ENCODE peak calls at places on chromosome 14, in ten cellular contexts. H, U, K, S, D, C, B, I, V and Y are unnamed samples.

GRCh38 chr14:99879401-99880295 is 86.4 kb downstream of the EML1 start:
- DNase-seq in H (no peak), U (no peak), K (no peak), S (no peak), D (no peak), C (no peak), B (no peak), I (peak; percentile 88), V (no peak), Y (no peak)

GRCh38 chr14:75334191-75335051 is 55.8 kb downstream of the FOS start:
- DNase-seq in H (no peak), U (no peak), K (peak; percentile 7), S (no peak), D (no peak), C (no peak), B (peak; percentile 35), I (peak; percentile 44), V (peak; percentile 90), Y (peak; percentile 62)

GRCh38 chr14:54567634-54568561 is 970 bp downstream of the SAMD4A start:
- DNase-seq in H (peak; percentile 80), U (peak; percentile 29), K (peak; percentile 9), S (no peak), D (peak; percentile 86), C (peak; percentile 51), B (peak; percentile 67), I (peak; percentile 48), V (peak; percentile 92), Y (peak; percentile 59)

GRCh38 chr14:72894623-72895378 is 900 bp upstream of the DPF3 start:
- DNase-seq in H (peak; percentile 51), U (no peak), K (no peak), S (no peak), D (no peak), C (peak; percentile 53), B (peak; percentile 21), I (no peak), V (no peak), Y (no peak)

GRCh38 chr14:89420502-89420901 is 3.5 kb upstream of the FOXN3 start:
- DNase-seq in H (no peak), U (no peak), K (no peak), S (no peak), D (no peak), C (peak; percentile 46), B (no peak), I (no peak), V (no peak), Y (no peak)

GRCh38 chr14:85856430-85856829 is 326.5 kb downstream of the FLRT2 start:
- DNase-seq in H (no peak), U (no peak), K (no peak), S (no peak), D (no peak), C (no peak), B (no peak), I (no peak), V (no peak), Y (no peak)

GRCh38 chr14:67003009-67003753 is 186.1 kb upstream of the GARIN2 start:
- DNase-seq in H (no peak), U (no peak), K (no peak), S (no peak), D (no peak), C (no peak), B (no peak), I (no peak), V (no peak), Y (no peak)

GRCh38 chr14:24741871-24742270 is 107.9 kb upstream of the GZMB start:
- DNase-seq in H (no peak), U (no peak), K (no peak), S (no peak), D (no peak), C (no peak), B (no peak), I (peak; percentile 51), V (no peak), Y (no peak)

GRCh38 chr14:55117816-55118441 is 11.1 kb upstream of the LGALS3 start:
- DNase-seq in H (no peak), U (no peak), K (no peak), S (peak; percentile 37), D (no peak), C (no peak), B (no peak), I (no peak), V (no peak), Y (no peak)

GRCh38 chr14:87805315-87805723 is 187.7 kb downstream of the GALC start:
- DNase-seq in H (peak; percentile 59), U (peak; percentile 55), K (no peak), S (peak; percentile 34), D (peak; percentile 94), C (peak; percentile 49), B (peak; percentile 25), I (peak; percentile 38), V (peak; percentile 68), Y (peak; percentile 25)

GRCh38 chr14:80202888-80203562 is 8.3 kb downstream of the DIO2 start:
- DNase-seq in H (peak; percentile 40), U (peak; percentile 71), K (no peak), S (peak; percentile 44), D (peak; percentile 90), C (peak; percentile 39), B (no peak), I (no peak), V (no peak), Y (no peak)

GRCh38 chr14:68627868-68628604 is 164.8 kb downstream of the ZFP36L1 start:
- DNase-seq in H (peak; percentile 97), U (peak; percentile 74), K (peak; percentile 30), S (no peak), D (peak; percentile 49), C (peak; percentile 77), B (peak; percentile 71), I (no peak), V (peak; percentile 89), Y (no peak)

GRCh38 chr14:104587641-104588040 is 8.1 kb downstream of the C14orf180 start:
- DNase-seq in H (peak; percentile 83), U (no peak), K (no peak), S (no peak), D (no peak), C (no peak), B (peak; percentile 14), I (no peak), V (no peak), Y (no peak)

GRCh38 chr14:61511558-61511924 is 183.8 kb upstream of the HIF1A start:
- DNase-seq in H (no peak), U (no peak), K (no peak), S (no peak), D (no peak), C (no peak), B (no peak), I (peak; percentile 33), V (no peak), Y (no peak)

GRCh38 chr14:58918066-58918465 is 270.4 kb upstream of the DAAM1 start:
- DNase-seq in H (no peak), U (no peak), K (no peak), S (no peak), D (no peak), C (no peak), B (no peak), I (peak; percentile 39), V (no peak), Y (no peak)

GRCh38 chr14:78175412-78175811 is 5.2 kb downstream of the NRXN3 start:
- DNase-seq in H (no peak), U (no peak), K (no peak), S (no peak), D (no peak), C (no peak), B (no peak), I (no peak), V (no peak), Y (no peak)
- H3K4me3 ChIP-seq in H (no peak overlapping the region), U (no peak overlapping the region), K (no peak overlapping the region), S (no peak overlapping the region), D (no peak overlapping the region), C (no peak overlapping the region), B (no peak overlapping the region), I (no peak overlapping the region), V (no peak overlapping the region), Y (no peak overlapping the region)

GRCh38 chr14:91352101-91352500 is 65.5 kb downstream of the CCDC88C start:
- DNase-seq in H (peak; percentile 63), U (no peak), K (no peak), S (no peak), D (peak; percentile 79), C (no peak), B (peak; percentile 63), I (peak; percentile 12), V (peak; percentile 74), Y (no peak)

GRCh38 chr14:91350813-91351507 is 66.7 kb downstream of the CCDC88C start:
- DNase-seq in H (no peak), U (no peak), K (peak; percentile 51), S (peak; percentile 97), D (peak; percentile 84), C (no peak), B (no peak), I (no peak), V (peak; percentile 64), Y (no peak)

GRCh38 chr14:91352696-91353692 is 64.6 kb downstream of the CCDC88C start:
- DNase-seq in H (no peak), U (no peak), K (no peak), S (no peak), D (peak; percentile 56), C (no peak), B (no peak), I (no peak), V (peak; percentile 64), Y (no peak)

GRCh38 chr14:91350483-91350812 is 67.2 kb downstream of the CCDC88C start:
- DNase-seq in H (no peak), U (no peak), K (no peak), S (no peak), D (no peak), C (no peak), B (no peak), I (no peak), V (peak; percentile 48), Y (no peak)

GRCh38 chr14:91351508-91351853 is 66.1 kb downstream of the CCDC88C start:
- DNase-seq in H (no peak), U (no peak), K (no peak), S (no peak), D (peak; percentile 63), C (no peak), B (no peak), I (no peak), V (peak; percentile 74), Y (no peak)
- H3K4me3 ChIP-seq in H (no peak overlapping the region), U (no peak overlapping the region), K (peak overlapping the region; percentile 79), S (peak overlapping the region; percentile 43), D (peak overlapping the region; percentile 60), C (no peak overlapping the region), B (no peak overlapping the region), I (no peak overlapping the region), V (no peak overlapping the region), Y (peak overlapping the region; percentile 36)

GRCh38 chr14:50676814-50677516 is 8.9 kb upstream of the SAV1 start:
- DNase-seq in H (no peak), U (no peak), K (no peak), S (no peak), D (no peak), C (no peak), B (no peak), I (no peak), V (no peak), Y (no peak)
- H3K4me3 ChIP-seq in H (no peak overlapping the region), U (no peak overlapping the region), K (no peak overlapping the region), S (no peak overlapping the region), D (no peak overlapping the region), C (no peak overlapping the region), B (no peak overlapping the region), I (no peak overlapping the region), V (no peak overlapping the region), Y (no peak overlapping the region)

GRCh38 chr14:46487582-46488350 is 163.8 kb downstream of the RPL10L start:
- DNase-seq in H (no peak), U (no peak), K (no peak), S (no peak), D (no peak), C (no peak), B (no peak), I (no peak), V (no peak), Y (no peak)

GRCh38 chr14:46488374-46488773 is 163.2 kb downstream of the RPL10L start:
- DNase-seq in H (no peak), U (no peak), K (no peak), S (no peak), D (no peak), C (no peak), B (no peak), I (no peak), V (no peak), Y (no peak)

GRCh38 chr14:46490150-46490769 is 161.3 kb downstream of the RPL10L start:
- DNase-seq in H (peak; percentile 7), U (peak; percentile 33), K (no peak), S (peak; percentile 42), D (peak; percentile 57), C (peak; percentile 18), B (no peak), I (no peak), V (no peak), Y (no peak)
- H3K4me3 ChIP-seq in H (no peak overlapping the region), U (no peak overlapping the region), K (no peak overlapping the region), S (no peak overlapping the region), D (no peak overlapping the region), C (no peak overlapping the region), B (no peak overlapping the region), I (no peak overlapping the region), V (no peak overlapping the region), Y (no peak overlapping the region)